ENCODE peak calls at places on chromosomes 16 and 17, in six cellular contexts. One of them, this sample, is unnamed.

GRCh38 chr16:49890876-49891275 is 35.0 kb upstream of the ZNF423 start:
- DNase-seq in effector memory CD4-positive, alpha-beta T cell: no peak
- DNase-seq in mesendoderm: peak
- DNase-seq in heart right ventricle: no peak
- DNase-seq in fibroblast of lung: no peak
- DNase-seq in AG04450: no peak
- DNase-seq in this sample: no peak

GRCh38 chr17:44362964-44363612 is 565 bp downstream of the FAM171A2 start:
- DNase-seq in effector memory CD4-positive, alpha-beta T cell: no peak
- DNase-seq in mesendoderm: no peak
- DNase-seq in heart right ventricle: no peak
- DNase-seq in fibroblast of lung: no peak
- DNase-seq in AG04450: no peak
- DNase-seq in this sample: no peak

GRCh38 chr17:31147507-31148202 is 52.9 kb downstream of the NF1 start:
- DNase-seq in effector memory CD4-positive, alpha-beta T cell: no peak
- DNase-seq in mesendoderm: peak
- DNase-seq in heart right ventricle: no peak
- DNase-seq in fibroblast of lung: no peak
- DNase-seq in AG04450: no peak
- DNase-seq in this sample: no peak

GRCh38 chr16:4981473-4981872 is 23.3 kb downstream of the SEC14L5 start:
- DNase-seq in effector memory CD4-positive, alpha-beta T cell: no peak
- DNase-seq in mesendoderm: no peak
- DNase-seq in heart right ventricle: no peak
- DNase-seq in fibroblast of lung: no peak
- DNase-seq in AG04450: no peak
- DNase-seq in this sample: no peak

GRCh38 chr16:55248494-55248893 is 75.5 kb upstream of the IRX6 start:
- DNase-seq in effector memory CD4-positive, alpha-beta T cell: no peak
- DNase-seq in mesendoderm: peak
- DNase-seq in heart right ventricle: no peak
- DNase-seq in fibroblast of lung: no peak
- DNase-seq in AG04450: no peak
- DNase-seq in this sample: no peak

GRCh38 chr17:73013816-73014663 is 78.4 kb downstream of the SLC39A11 start:
- DNase-seq in effector memory CD4-positive, alpha-beta T cell: no peak
- DNase-seq in mesendoderm: peak
- DNase-seq in heart right ventricle: no peak
- DNase-seq in fibroblast of lung: peak
- DNase-seq in AG04450: no peak
- DNase-seq in this sample: no peak

GRCh38 chr16:30526137-30526822 is at the start of gene ZNF768:
- DNase-seq in effector memory CD4-positive, alpha-beta T cell: peak
- DNase-seq in mesendoderm: peak
- DNase-seq in heart right ventricle: no peak
- DNase-seq in fibroblast of lung: peak
- DNase-seq in AG04450: no peak
- DNase-seq in this sample: no peak

GRCh38 chr17:50290074-50290702 is 15.9 kb downstream of the TMEM92 start:
- DNase-seq in effector memory CD4-positive, alpha-beta T cell: no peak
- DNase-seq in mesendoderm: peak
- DNase-seq in heart right ventricle: peak
- DNase-seq in fibroblast of lung: peak
- DNase-seq in AG04450: peak
- DNase-seq in this sample: no peak

GRCh38 chr17:58316260-58316960 is 12.2 kb downstream of the TSPOAP1 start:
- DNase-seq in effector memory CD4-positive, alpha-beta T cell: no peak
- DNase-seq in mesendoderm: no peak
- DNase-seq in heart right ventricle: no peak
- DNase-seq in fibroblast of lung: no peak
- DNase-seq in AG04450: no peak
- DNase-seq in this sample: no peak

GRCh38 chr17:35849469-35850348 is 19.0 kb downstream of the HEATR9 start:
- DNase-seq in effector memory CD4-positive, alpha-beta T cell: peak
- DNase-seq in mesendoderm: peak
- DNase-seq in heart right ventricle: peak
- DNase-seq in fibroblast of lung: peak
- DNase-seq in AG04450: peak
- DNase-seq in this sample: no peak

GRCh38 chr16:19304670-19305240 is 19.2 kb downstream of the CLEC19A start:
- DNase-seq in effector memory CD4-positive, alpha-beta T cell: no peak
- DNase-seq in mesendoderm: peak
- DNase-seq in heart right ventricle: no peak
- DNase-seq in fibroblast of lung: peak
- DNase-seq in AG04450: no peak
- DNase-seq in this sample: no peak

GRCh38 chr16:53546988-53547391 is 44.0 kb upstream of the AKTIP start:
- DNase-seq in effector memory CD4-positive, alpha-beta T cell: no peak
- DNase-seq in mesendoderm: peak
- DNase-seq in heart right ventricle: no peak
- DNase-seq in fibroblast of lung: no peak
- DNase-seq in AG04450: no peak
- DNase-seq in this sample: no peak

GRCh38 chr16:56915311-56916105 is 16.4 kb upstream of the HERPUD1 start:
- DNase-seq in effector memory CD4-positive, alpha-beta T cell: no peak
- DNase-seq in mesendoderm: no peak
- DNase-seq in heart right ventricle: no peak
- DNase-seq in fibroblast of lung: no peak
- DNase-seq in AG04450: no peak
- DNase-seq in this sample: no peak

GRCh38 chr16:89265647-89266046 is 48.1 kb downstream of the ZNF778 start:
- DNase-seq in effector memory CD4-positive, alpha-beta T cell: no peak
- DNase-seq in mesendoderm: no peak
- DNase-seq in heart right ventricle: no peak
- DNase-seq in fibroblast of lung: no peak
- DNase-seq in AG04450: no peak
- DNase-seq in this sample: no peak

DNA sequence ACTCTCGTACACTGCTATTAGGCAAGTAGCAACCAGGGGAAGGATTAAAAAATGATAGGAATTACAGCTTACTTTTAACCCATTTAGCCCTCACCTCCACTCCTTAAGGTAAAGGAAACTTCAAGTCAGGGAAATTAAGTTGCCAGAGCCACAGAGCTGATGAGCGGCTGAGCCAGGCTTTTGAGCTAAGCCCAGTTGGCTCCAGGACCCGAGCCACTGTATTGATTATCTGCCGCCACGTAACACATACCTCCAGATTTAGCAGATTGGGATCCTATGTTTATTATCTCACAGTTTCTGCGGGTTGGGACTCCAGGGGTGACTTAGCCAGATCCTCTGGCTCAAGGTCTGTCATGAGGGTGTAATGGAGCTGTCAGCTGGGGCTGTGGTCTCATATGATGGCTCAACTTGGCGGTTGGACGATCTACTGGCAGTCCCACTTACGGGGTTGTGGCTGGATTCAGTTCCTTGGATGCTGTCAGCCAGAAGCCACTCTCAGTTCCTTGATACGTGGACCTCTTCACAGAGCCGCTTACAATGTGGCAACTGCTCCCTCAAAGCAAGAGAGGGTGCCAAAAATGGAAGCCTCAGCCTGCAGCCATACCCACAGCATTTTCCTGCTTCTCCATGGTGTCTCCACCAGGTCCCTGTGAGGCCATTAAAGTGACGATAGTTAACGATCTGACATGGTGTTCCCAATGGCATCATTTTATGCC is 57.3 kb downstream of the TMEM186 start:
- DNase-seq in effector memory CD4-positive, alpha-beta T cell: no peak
- DNase-seq in mesendoderm: no peak
- DNase-seq in heart right ventricle: no peak
- DNase-seq in fibroblast of lung: no peak
- DNase-seq in AG04450: no peak
- DNase-seq in this sample: no peak
- H3K27ac ChIP-seq in effector memory CD4-positive, alpha-beta T cell: no peak
- H3K27ac ChIP-seq in mesendoderm: no peak
- H3K27ac ChIP-seq in heart right ventricle: peak
- H3K27ac ChIP-seq in fibroblast of lung: no peak
- H3K27ac ChIP-seq in AG04450: no peak
- H3K27ac ChIP-seq in this sample: no peak

DNA sequence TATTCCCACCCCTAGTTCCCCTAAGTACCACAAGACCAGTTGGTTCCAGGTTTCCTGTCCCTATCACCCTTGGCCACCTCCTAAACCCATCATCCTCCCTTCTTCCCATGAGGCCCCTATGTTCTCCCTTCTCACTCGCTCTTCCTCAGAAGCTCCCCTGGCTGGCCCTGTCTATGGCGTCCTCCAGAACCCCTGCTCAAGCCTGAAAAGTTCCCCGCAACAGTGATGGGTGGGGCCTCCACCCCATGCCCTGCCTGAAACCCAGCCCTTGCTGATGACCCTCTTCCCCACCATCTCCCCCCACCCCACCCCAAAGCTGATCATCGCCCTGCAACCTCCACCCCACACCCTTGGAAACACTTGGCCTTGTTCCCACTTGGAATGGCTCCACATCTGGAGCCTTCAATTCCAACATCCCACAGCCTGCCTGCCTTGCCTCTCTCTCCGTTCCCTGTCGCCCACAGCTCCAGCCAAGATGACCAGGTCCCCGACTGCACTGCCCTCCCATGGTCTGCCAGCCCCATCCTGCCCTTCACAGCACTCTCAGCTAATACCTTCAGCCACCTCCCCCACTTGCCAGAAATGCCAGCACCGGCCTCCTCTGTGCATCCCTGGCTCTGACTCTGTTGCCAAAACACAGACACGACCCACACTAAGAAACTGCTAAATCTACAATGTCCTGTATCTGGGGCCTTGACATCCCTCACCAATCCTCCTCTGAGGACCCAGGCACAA is 10.5 kb downstream of the OSBPL7 start:
- DNase-seq in effector memory CD4-positive, alpha-beta T cell: no peak
- DNase-seq in mesendoderm: no peak
- DNase-seq in heart right ventricle: no peak
- DNase-seq in fibroblast of lung: no peak
- DNase-seq in AG04450: no peak
- DNase-seq in this sample: no peak
- H3K27ac ChIP-seq in effector memory CD4-positive, alpha-beta T cell: no peak
- H3K27ac ChIP-seq in mesendoderm: no peak
- H3K27ac ChIP-seq in heart right ventricle: no peak
- H3K27ac ChIP-seq in fibroblast of lung: no peak
- H3K27ac ChIP-seq in AG04450: no peak
- H3K27ac ChIP-seq in this sample: no peak

DNA sequence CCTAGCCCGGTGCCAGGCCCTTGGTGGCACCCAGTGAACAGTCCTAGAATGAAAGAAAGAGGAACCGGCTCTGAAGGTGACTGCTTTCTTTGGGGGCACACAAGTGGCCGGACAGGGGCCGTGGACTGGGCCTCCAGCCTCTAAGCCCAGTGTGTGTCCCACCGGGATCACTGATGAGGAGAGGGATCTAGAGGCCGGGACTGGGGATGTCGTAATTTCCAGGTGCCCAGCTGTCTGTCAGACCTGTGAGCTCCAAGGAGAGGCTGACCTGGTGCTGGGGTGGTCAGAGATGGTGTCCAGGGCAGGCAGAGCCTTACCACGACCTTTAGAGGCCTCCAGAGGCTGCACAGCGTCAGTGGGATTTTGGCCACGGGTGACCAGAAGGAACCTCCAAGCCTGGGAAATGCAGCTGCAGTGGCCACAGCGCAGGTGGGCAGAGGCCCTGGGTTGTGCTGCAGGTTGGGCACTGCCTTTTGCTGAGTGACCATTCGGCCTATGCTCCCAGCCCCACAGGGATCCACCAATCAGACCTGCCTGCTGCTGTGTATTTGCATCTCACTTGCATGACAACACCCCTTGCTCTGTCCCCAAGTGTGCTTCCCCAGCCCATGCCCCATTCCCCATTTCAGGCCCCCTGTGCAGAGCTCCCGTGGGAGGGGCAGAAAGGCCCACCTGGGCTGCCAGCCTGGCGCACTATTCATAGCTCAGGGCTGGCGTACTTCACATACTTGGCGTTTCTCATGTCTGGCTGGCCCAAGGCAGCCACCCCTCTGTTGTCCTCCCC is 12.5 kb downstream of the ARHGAP23 start:
- DNase-seq in effector memory CD4-positive, alpha-beta T cell: no peak
- DNase-seq in mesendoderm: no peak
- DNase-seq in heart right ventricle: peak
- DNase-seq in fibroblast of lung: no peak
- DNase-seq in AG04450: no peak
- DNase-seq in this sample: no peak
- H3K27ac ChIP-seq in effector memory CD4-positive, alpha-beta T cell: no peak
- H3K27ac ChIP-seq in mesendoderm: no peak
- H3K27ac ChIP-seq in heart right ventricle: peak
- H3K27ac ChIP-seq in fibroblast of lung: no peak
- H3K27ac ChIP-seq in AG04450: no peak
- H3K27ac ChIP-seq in this sample: peak

DNA sequence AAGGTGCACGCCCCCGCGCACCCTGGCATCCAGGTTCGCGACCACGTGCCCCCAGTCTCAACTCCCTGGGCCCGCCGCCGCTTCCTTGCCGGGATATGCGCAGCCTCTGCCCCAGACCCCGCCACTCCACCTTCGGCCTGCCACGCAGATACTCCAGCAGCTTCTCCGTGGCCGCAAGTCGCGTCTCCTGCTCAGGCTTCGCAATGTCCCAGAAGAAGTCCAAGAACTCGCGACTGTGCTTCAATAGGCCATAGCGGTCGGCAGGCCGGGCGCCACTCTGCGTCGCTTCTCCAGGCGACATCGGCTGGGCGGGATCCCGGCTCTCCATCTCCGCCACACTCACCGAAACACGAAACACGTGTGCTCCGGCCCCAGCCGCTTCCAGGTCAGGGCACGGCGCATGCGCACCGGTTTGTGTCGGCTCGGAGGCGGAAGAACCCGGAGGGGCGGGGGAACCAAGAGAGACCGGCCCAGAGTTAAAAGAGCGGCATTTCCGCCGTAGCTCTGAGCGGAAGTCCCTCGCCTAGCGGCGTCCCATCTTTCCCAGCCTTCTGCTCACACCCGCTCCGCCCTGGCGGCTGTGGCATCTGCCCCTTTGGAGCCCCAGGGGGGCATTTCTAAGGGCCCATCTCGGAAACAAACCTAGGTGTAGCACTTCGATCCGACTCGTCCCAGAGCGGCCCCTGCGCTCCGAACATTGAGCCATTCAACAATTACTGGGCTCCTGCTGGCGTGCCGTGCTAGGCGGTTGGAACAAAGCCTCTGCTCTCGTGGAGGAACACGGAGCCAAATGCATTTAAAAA is at the start of gene MYBBP1A:
- DNase-seq in effector memory CD4-positive, alpha-beta T cell: peak
- DNase-seq in mesendoderm: peak
- DNase-seq in heart right ventricle: peak
- DNase-seq in fibroblast of lung: peak
- DNase-seq in AG04450: peak
- DNase-seq in this sample: peak
- H3K27ac ChIP-seq in effector memory CD4-positive, alpha-beta T cell: peak
- H3K27ac ChIP-seq in mesendoderm: peak
- H3K27ac ChIP-seq in heart right ventricle: peak
- H3K27ac ChIP-seq in fibroblast of lung: peak
- H3K27ac ChIP-seq in AG04450: peak
- H3K27ac ChIP-seq in this sample: peak

This sample was measured in caudate nucleus.